ENCODE peak calls at places on chromosomes 5 and 9, in nine cellular contexts. J, L, G, M, X, C, V, H and B are unnamed samples.

GRCh38 chr5:72790188-72790587 is 26.3 kb upstream of the TNPO1 start:
- DNase-seq in J (no peak), L (no peak), G (no peak), M (no peak), X (no peak), C (no peak), V (no peak), H (no peak), B (no peak)

GRCh38 chr5:3218916-3219650 is 376.5 kb upstream of the IRX1 start:
- DNase-seq in J (peak), L (no peak), G (no peak), M (no peak), X (no peak), C (no peak), V (no peak), H (no peak), B (no peak)

GRCh38 chr5:107218457-107219193 is 452.1 kb downstream of the EFNA5 start:
- DNase-seq in J (no peak), L (no peak), G (no peak), M (no peak), X (no peak), C (no peak), V (no peak), H (no peak), B (no peak)

GRCh38 chr9:136888454-136888853 is 2.1 kb downstream of the TRAF2 start:
- DNase-seq in J (no peak), L (no peak), G (no peak), M (no peak), X (no peak), C (no peak), V (no peak), H (no peak), B (no peak)

GRCh38 chr5:54571462-54571861 is 53.9 kb downstream of the SNX18 start:
- DNase-seq in J (no peak), L (no peak), G (no peak), M (no peak), X (no peak), C (no peak), V (no peak), H (no peak), B (no peak)

GRCh38 chr5:142422426-142422825 is 97.6 kb upstream of the SPRY4 start:
- DNase-seq in J (no peak), L (no peak), G (no peak), M (no peak), X (no peak), C (no peak), V (no peak), H (no peak), B (no peak)

GRCh38 chr9:73154760-73155159 is 3.1 kb downstream of the ANXA1 start:
- DNase-seq in J (no peak), L (no peak), G (no peak), M (no peak), X (no peak), C (no peak), V (no peak), H (no peak), B (no peak)

GRCh38 chr5:17807069-17807468 is 172.8 kb downstream of the TAF11L14 start:
- DNase-seq in J (no peak), L (no peak), G (no peak), M (no peak), X (no peak), C (no peak), V (no peak), H (no peak), B (no peak)

GRCh38 chr5:147568710-147569109 is 58.8 kb upstream of the DPYSL3 start:
- DNase-seq in J (no peak), L (no peak), G (no peak), M (no peak), X (no peak), C (no peak), V (no peak), H (no peak), B (no peak)

GRCh38 chr9:92463989-92464388 is 18.3 kb downstream of the ASPN start:
- DNase-seq in J (no peak), L (no peak), G (no peak), M (no peak), X (no peak), C (no peak), V (no peak), H (no peak), B (no peak)

GRCh38 chr9:37967272-37967581 is 63.3 kb upstream of the SLC25A51 start:
- DNase-seq in J (no peak), L (no peak), G (no peak), M (no peak), X (no peak), C (no peak), V (no peak), H (no peak), B (no peak)

GRCh38 chr5:43193171-43193951 is 1.3 kb downstream of the NIM1K start:
- DNase-seq in J (no peak), L (peak), G (peak), M (no peak), X (no peak), C (no peak), V (peak), H (peak), B (peak)

GRCh38 chr5:13704401-13704800 is 240.1 kb downstream of the DNAH5 start:
- DNase-seq in J (no peak), L (no peak), G (no peak), M (no peak), X (no peak), C (no peak), V (no peak), H (no peak), B (no peak)

GRCh38 chr5:180137401-180138213 is 66.0 kb upstream of the RNF130 start:
- DNase-seq in J (peak), L (no peak), G (no peak), M (peak), X (peak), C (no peak), V (no peak), H (no peak), B (no peak)

GRCh38 chr5:20446121-20446520 is 458.1 kb upstream of the CDH18 start:
- DNase-seq in J (no peak), L (no peak), G (no peak), M (no peak), X (no peak), C (no peak), V (no peak), H (no peak), B (no peak)

GRCh38 chr9:6212722-6213375 is 2.8 kb upstream of the IL33 start:
- DNase-seq in J (no peak), L (no peak), G (no peak), M (no peak), X (no peak), C (no peak), V (no peak), H (no peak), B (no peak)

GRCh38 chr5:142432369-142432863 is 107.6 kb upstream of the SPRY4 start:
- DNase-seq in J (peak), L (no peak), G (no peak), M (no peak), X (no peak), C (no peak), V (no peak), H (no peak), B (no peak)

DNA sequence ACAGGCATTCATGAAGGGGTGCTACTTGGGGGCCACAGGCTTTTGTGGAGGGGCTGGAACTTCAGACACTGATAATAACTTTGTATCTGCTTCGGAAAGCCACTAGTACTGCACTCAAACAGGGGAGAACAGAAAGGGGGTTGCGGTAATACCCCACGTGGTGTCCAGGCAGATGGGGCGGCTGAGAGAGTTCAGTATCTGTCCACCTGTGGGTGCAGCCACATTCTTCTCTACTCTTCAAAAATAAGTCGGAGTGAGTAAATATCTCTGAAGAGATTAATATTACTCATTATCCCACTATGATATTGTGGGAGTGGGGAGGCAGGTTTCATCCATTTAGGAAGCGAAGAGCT is 102.1 kb upstream of the SSBP2 start:
- DNase-seq in J (no peak), L (no peak), G (no peak), M (no peak), X (no peak), C (no peak), V (no peak), H (no peak), B (no peak)
- H3K27ac ChIP-seq in J (peak), L (peak), G (peak), M (peak), X (peak), C (no peak), V (peak), H (no peak), B (peak)

DNA sequence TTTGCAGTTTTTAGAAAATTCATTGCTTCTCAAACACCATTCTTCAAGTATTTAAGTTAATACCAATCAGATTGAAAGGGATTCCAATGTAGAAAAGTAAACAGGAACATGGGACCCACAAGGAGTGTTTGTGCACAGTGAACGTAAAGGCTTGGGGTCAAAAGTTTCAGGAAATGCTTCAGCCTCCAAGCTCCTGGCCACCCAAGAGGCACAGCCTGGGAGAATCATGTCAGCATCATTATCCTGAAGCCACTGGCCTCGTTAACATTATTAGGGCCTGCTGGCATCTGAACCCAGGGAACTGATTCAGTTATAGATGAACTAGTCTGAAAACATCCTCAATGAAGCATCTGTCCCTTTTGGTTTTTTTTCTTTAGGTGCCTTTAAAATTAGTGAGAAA is 122.9 kb downstream of the NXNL2 start:
- DNase-seq in J (no peak), L (no peak), G (no peak), M (no peak), X (no peak), C (no peak), V (no peak), H (no peak), B (no peak)
- TF ChIP-seq EP300 in J (no peak), L (no peak), G (no peak), M (no peak), X (no peak), C (no peak), V (no peak), H (no peak), B (no peak)

DNA sequence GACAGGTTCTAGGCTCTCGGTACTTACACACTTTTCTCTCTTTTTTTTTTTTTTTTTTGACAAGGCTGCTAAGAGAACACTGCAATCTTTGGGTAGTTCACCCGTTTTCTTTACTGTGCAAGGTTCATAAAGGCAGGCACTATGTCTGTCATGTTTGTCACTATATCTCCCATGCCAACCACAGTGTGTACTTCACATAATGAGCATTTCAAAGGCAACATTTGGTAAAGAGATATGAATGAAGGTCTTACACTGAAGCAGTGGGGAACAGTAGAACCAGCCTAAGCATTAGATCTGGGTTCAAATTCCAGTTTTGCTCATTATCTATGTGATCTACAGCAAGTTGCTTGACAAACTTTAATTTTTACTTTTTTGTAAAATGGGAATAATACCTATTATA is 1.5 kb upstream of the HMGCR start:
- DNase-seq in J (no peak), L (no peak), G (no peak), M (no peak), X (no peak), C (no peak), V (no peak), H (peak), B (no peak)
- H3K27ac ChIP-seq in J (no peak), L (no peak), G (peak), M (no peak), X (no peak), C (no peak), V (peak), H (peak), B (no peak)

GRCh38 chr5:122532035-122532434 is 220.0 kb downstream of the SNCAIP start:
- DNase-seq in J (no peak), L (no peak), G (no peak), M (no peak), X (no peak), C (no peak), V (no peak), H (no peak), B (no peak)
- TF ChIP-seq EP300 in J (no peak), L (no peak), G (no peak), M (no peak), X (no peak), C (no peak), V (no peak), H (no peak), B (no peak)

GRCh38 chr5:39970117-39970798 is 545.5 kb upstream of the DAB2 start:
- DNase-seq in J (no peak), L (no peak), G (no peak), M (no peak), X (no peak), C (no peak), V (no peak), H (no peak), B (no peak)
- H3K27ac ChIP-seq in J (no peak), L (no peak), G (no peak), M (no peak), X (no peak), C (no peak), V (no peak), H (no peak), B (no peak)

GRCh38 chr5:10604975-10605374 is 41.1 kb downstream of the ANKRD33B start:
- DNase-seq in J (no peak), L (no peak), G (no peak), M (no peak), X (no peak), C (no peak), V (no peak), H (no peak), B (no peak)

GRCh38 chr5:10599828-10600227 is 36.0 kb downstream of the ANKRD33B start:
- DNase-seq in J (no peak), L (no peak), G (no peak), M (no peak), X (no peak), C (no peak), V (no peak), H (no peak), B (no peak)

GRCh38 chr5:10601246-10602030 is 37.6 kb downstream of the ANKRD33B start:
- DNase-seq in J (peak), L (peak), G (peak), M (no peak), X (peak), C (no peak), V (peak), H (peak), B (peak)

GRCh38 chr5:10600629-10601245 is 36.9 kb downstream of the ANKRD33B start:
- DNase-seq in J (no peak), L (no peak), G (no peak), M (no peak), X (no peak), C (no peak), V (no peak), H (no peak), B (no peak)

DNA sequence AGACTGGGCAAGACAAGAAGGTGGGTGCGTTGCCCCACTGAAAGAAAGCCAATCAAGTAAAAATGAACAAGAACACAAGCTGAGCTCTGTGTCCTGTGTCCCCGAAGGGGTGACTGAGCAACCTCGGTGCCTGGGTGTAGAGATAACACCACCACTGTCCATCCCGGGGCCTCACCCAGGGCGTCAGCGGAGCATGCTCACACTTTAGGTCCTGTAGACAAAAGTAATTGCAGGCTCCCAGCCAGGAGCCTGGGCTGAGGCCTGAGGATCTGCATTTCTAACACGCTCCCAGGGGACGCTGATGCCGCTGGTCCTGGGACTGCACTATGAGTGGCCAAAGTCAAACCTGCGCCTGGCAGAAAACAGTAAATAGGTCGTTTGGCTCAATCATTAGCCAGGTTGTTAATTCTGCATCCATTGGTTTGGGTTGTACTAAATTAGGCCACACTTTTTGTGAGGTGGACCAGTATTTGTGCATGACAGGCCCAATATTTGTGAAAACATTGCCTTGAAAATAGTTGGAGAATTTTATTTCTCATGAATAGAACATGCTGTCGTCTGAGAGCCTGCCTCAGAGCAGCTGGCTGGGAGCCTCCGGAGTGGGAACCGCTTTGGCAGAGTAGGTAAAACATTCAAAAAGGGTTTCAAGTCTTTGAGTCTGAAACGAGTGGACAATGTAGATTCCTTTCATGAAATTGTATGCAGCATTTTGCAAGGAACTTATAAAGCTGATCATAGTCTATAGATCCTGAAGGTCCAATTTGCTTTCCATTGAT is 38.3 kb downstream of the ANKRD33B start:
- DNase-seq in J (no peak), L (no peak), G (no peak), M (no peak), X (no peak), C (no peak), V (no peak), H (no peak), B (no peak)
- TF ChIP-seq EP300 in J (no peak), L (no peak), G (no peak), M (no peak), X (no peak), C (no peak), V (no peak), H (no peak), B (no peak)

GRCh38 chr5:140242099-140242498 is 60.8 kb downstream of the PFDN1 start:
- DNase-seq in J (no peak), L (no peak), G (no peak), M (peak), X (no peak), C (no peak), V (no peak), H (no peak), B (no peak)
- H3K27ac ChIP-seq in J (peak), L (no peak), G (peak), M (peak), X (peak), C (no peak), V (peak), H (peak), B (peak)

GRCh38 chr5:39178171-39178570 is 41.2 kb downstream of the FYB1 start:
- DNase-seq in J (no peak), L (no peak), G (no peak), M (no peak), X (no peak), C (no peak), V (no peak), H (no peak), B (no peak)

GRCh38 chr5:39175273-39175955 is 43.9 kb downstream of the FYB1 start:
- DNase-seq in J (no peak), L (no peak), G (no peak), M (no peak), X (no peak), C (no peak), V (no peak), H (no peak), B (no peak)

GRCh38 chr5:39178856-39179255 is 40.5 kb downstream of the FYB1 start:
- DNase-seq in J (no peak), L (no peak), G (no peak), M (no peak), X (no peak), C (no peak), V (no peak), H (no peak), B (no peak)

GRCh38 chr5:39176740-39177628 is 42.4 kb downstream of the FYB1 start:
- DNase-seq in J (no peak), L (no peak), G (no peak), M (no peak), X (no peak), C (peak), V (no peak), H (no peak), B (no peak)

DNA sequence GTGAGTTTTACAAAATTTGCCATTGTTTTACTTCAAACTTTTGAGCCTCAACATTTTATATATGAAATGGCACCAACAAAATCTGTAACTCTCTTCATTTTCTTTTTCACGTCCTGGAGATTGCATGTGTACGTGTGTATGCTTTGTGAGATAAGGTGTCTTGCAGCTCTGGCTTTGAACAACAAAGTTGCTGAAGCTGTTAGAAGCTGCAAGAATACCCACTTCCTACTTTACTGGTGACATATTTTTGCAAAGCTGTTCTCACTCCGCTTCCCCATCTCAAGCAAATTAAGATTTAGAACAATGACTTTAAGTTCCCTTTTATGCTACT is 41.8 kb downstream of the FYB1 start:
- DNase-seq in J (no peak), L (no peak), G (no peak), M (no peak), X (no peak), C (peak), V (no peak), H (no peak), B (no peak)
- TF ChIP-seq EP300 in J (no peak), L (no peak), G (no peak), M (no peak), X (no peak), C (no peak), V (no peak), H (no peak), B (no peak)

GRCh38 chr5:96876292-96876850 is at the start of gene ERAP2:
- DNase-seq in J (no peak), L (no peak), G (peak), M (no peak), X (no peak), C (no peak), V (no peak), H (peak), B (no peak)

GRCh38 chr5:96884995-96885394 is 8.7 kb downstream of the ERAP2 start:
- DNase-seq in J (no peak), L (no peak), G (no peak), M (no peak), X (no peak), C (no peak), V (no peak), H (no peak), B (no peak)

GRCh38 chr5:96883871-96884270 is 7.6 kb downstream of the ERAP2 start:
- DNase-seq in J (no peak), L (no peak), G (no peak), M (no peak), X (no peak), C (no peak), V (no peak), H (no peak), B (no peak)

GRCh38 chr5:96881511-96882115 is 5.3 kb downstream of the ERAP2 start:
- DNase-seq in J (no peak), L (no peak), G (no peak), M (no peak), X (no peak), C (no peak), V (no peak), H (no peak), B (no peak)

GRCh38 chr5:96880402-96881164 is 4.3 kb downstream of the ERAP2 start:
- DNase-seq in J (no peak), L (no peak), G (no peak), M (no peak), X (no peak), C (no peak), V (no peak), H (no peak), B (no peak)
- H3K27ac ChIP-seq in J (no peak), L (no peak), G (no peak), M (no peak), X (no peak), C (peak), V (no peak), H (no peak), B (no peak)